ENCODE peak calls at places on chromosomes 6 and 20, in ten cellular contexts. One of them, this sample, is unnamed.

GRCh38 chr20:23541330-23541729 is 27.0 kb downstream of the CST9L start:
- DNase-seq in endothelial cell: no peak
- DNase-seq in stimulated activated CD4-positive, alpha-beta T cell treated with anti-CD3 and anti-CD28 coated beads, Interleukin-4, amount 100 ng/mL, for 48 hours: no peak
- DNase-seq in SHP77: no peak
- DNase-seq in GM13976: no peak
- DNase-seq in pancreas: no peak
- DNase-seq in stimulated activated naive CD8-positive, alpha-beta T cell treated with anti-CD3 and anti-CD28 coated beads, Interleukin-15, Interleukin-2, amounts not matched to agents 100 U/mL and 50 U/mL, for 24 hours: no peak
- DNase-seq in heart left ventricle: no peak
- DNase-seq in adipocyte: no peak
- DNase-seq in foreskin fibroblast: no peak
- DNase-seq in this sample: no peak

GRCh38 chr6:30155522-30156261 is 5.3 kb downstream of the TRIM10 start:
- DNase-seq in stimulated activated naive CD8-positive, alpha-beta T cell treated with anti-CD3 and anti-CD28 coated beads, Interleukin-15, Interleukin-2, amounts not matched to agents 100 U/mL and 50 U/mL, for 24 hours: no peak
- DNase-seq in foreskin fibroblast: no peak
- DNase-seq in pancreas: no peak
- DNase-seq in endothelial cell: no peak
- DNase-seq in SHP77: no peak
- DNase-seq in heart left ventricle: no peak
- DNase-seq in stimulated activated CD4-positive, alpha-beta T cell treated with anti-CD3 and anti-CD28 coated beads, Interleukin-4, amount 100 ng/mL, for 48 hours: no peak
- DNase-seq in adipocyte: no peak
- DNase-seq in GM13976: no peak
- DNase-seq in this sample: no peak

GRCh38 chr6:168156742-168157265 is 77.8 kb upstream of the FRMD1 start:
- DNase-seq in endothelial cell: no peak
- DNase-seq in stimulated activated CD4-positive, alpha-beta T cell treated with anti-CD3 and anti-CD28 coated beads, Interleukin-4, amount 100 ng/mL, for 48 hours: no peak
- DNase-seq in GM13976: no peak
- DNase-seq in stimulated activated naive CD8-positive, alpha-beta T cell treated with anti-CD3 and anti-CD28 coated beads, Interleukin-15, Interleukin-2, amounts not matched to agents 100 U/mL and 50 U/mL, for 24 hours: no peak
- DNase-seq in SHP77: no peak
- DNase-seq in foreskin fibroblast: no peak
- DNase-seq in heart left ventricle: no peak
- DNase-seq in pancreas: no peak
- DNase-seq in adipocyte: no peak
- DNase-seq in this sample: no peak

GRCh38 chr6:45422541-45423110 is 44.9 kb upstream of the SUPT3H start:
- DNase-seq in heart left ventricle: peak
- DNase-seq in foreskin fibroblast: peak
- DNase-seq in stimulated activated CD4-positive, alpha-beta T cell treated with anti-CD3 and anti-CD28 coated beads, Interleukin-4, amount 100 ng/mL, for 48 hours: peak
- DNase-seq in adipocyte: peak
- DNase-seq in GM13976: peak
- DNase-seq in SHP77: no peak
- DNase-seq in stimulated activated naive CD8-positive, alpha-beta T cell treated with anti-CD3 and anti-CD28 coated beads, Interleukin-15, Interleukin-2, amounts not matched to agents 100 U/mL and 50 U/mL, for 24 hours: peak
- DNase-seq in pancreas: peak
- DNase-seq in endothelial cell: peak
- DNase-seq in this sample: peak

GRCh38 chr6:52285174-52286068 is 879 bp upstream of the MCM3 start:
- DNase-seq in stimulated activated CD4-positive, alpha-beta T cell treated with anti-CD3 and anti-CD28 coated beads, Interleukin-4, amount 100 ng/mL, for 48 hours: no peak
- DNase-seq in heart left ventricle: no peak
- DNase-seq in adipocyte: peak
- DNase-seq in stimulated activated naive CD8-positive, alpha-beta T cell treated with anti-CD3 and anti-CD28 coated beads, Interleukin-15, Interleukin-2, amounts not matched to agents 100 U/mL and 50 U/mL, for 24 hours: no peak
- DNase-seq in foreskin fibroblast: peak
- DNase-seq in GM13976: no peak
- DNase-seq in endothelial cell: no peak
- DNase-seq in pancreas: no peak
- DNase-seq in SHP77: peak
- DNase-seq in this sample: no peak

GRCh38 chr20:57795347-57795697 is 85.5 kb upstream of the PMEPA1 start:
- DNase-seq in adipocyte: peak
- DNase-seq in stimulated activated naive CD8-positive, alpha-beta T cell treated with anti-CD3 and anti-CD28 coated beads, Interleukin-15, Interleukin-2, amounts not matched to agents 100 U/mL and 50 U/mL, for 24 hours: no peak
- DNase-seq in endothelial cell: no peak
- DNase-seq in SHP77: no peak
- DNase-seq in stimulated activated CD4-positive, alpha-beta T cell treated with anti-CD3 and anti-CD28 coated beads, Interleukin-4, amount 100 ng/mL, for 48 hours: no peak
- DNase-seq in GM13976: no peak
- DNase-seq in foreskin fibroblast: no peak
- DNase-seq in heart left ventricle: peak
- DNase-seq in pancreas: no peak
- DNase-seq in this sample: peak

GRCh38 chr20:49268600-49269365 is 9.1 kb downstream of the ZNFX1 start:
- DNase-seq in adipocyte: no peak
- DNase-seq in GM13976: no peak
- DNase-seq in stimulated activated CD4-positive, alpha-beta T cell treated with anti-CD3 and anti-CD28 coated beads, Interleukin-4, amount 100 ng/mL, for 48 hours: no peak
- DNase-seq in pancreas: no peak
- DNase-seq in stimulated activated naive CD8-positive, alpha-beta T cell treated with anti-CD3 and anti-CD28 coated beads, Interleukin-15, Interleukin-2, amounts not matched to agents 100 U/mL and 50 U/mL, for 24 hours: no peak
- DNase-seq in heart left ventricle: no peak
- DNase-seq in SHP77: no peak
- DNase-seq in foreskin fibroblast: peak
- DNase-seq in endothelial cell: no peak
- DNase-seq in this sample: no peak

GRCh38 chr6:33410711-33411631 is at the start of gene PHF1:
- DNase-seq in adipocyte: peak
- DNase-seq in pancreas: peak
- DNase-seq in SHP77: peak
- DNase-seq in foreskin fibroblast: peak
- DNase-seq in stimulated activated naive CD8-positive, alpha-beta T cell treated with anti-CD3 and anti-CD28 coated beads, Interleukin-15, Interleukin-2, amounts not matched to agents 100 U/mL and 50 U/mL, for 24 hours: no peak
- DNase-seq in heart left ventricle: no peak
- DNase-seq in stimulated activated CD4-positive, alpha-beta T cell treated with anti-CD3 and anti-CD28 coated beads, Interleukin-4, amount 100 ng/mL, for 48 hours: no peak
- DNase-seq in endothelial cell: peak
- DNase-seq in GM13976: peak
- DNase-seq in this sample: peak

GRCh38 chr6:37283786-37284185 is 25.8 kb upstream of the TMEM217 start:
- DNase-seq in pancreas: peak
- DNase-seq in endothelial cell: no peak
- DNase-seq in foreskin fibroblast: no peak
- DNase-seq in stimulated activated CD4-positive, alpha-beta T cell treated with anti-CD3 and anti-CD28 coated beads, Interleukin-4, amount 100 ng/mL, for 48 hours: no peak
- DNase-seq in heart left ventricle: peak
- DNase-seq in adipocyte: peak
- DNase-seq in GM13976: no peak
- DNase-seq in SHP77: no peak
- DNase-seq in stimulated activated naive CD8-positive, alpha-beta T cell treated with anti-CD3 and anti-CD28 coated beads, Interleukin-15, Interleukin-2, amounts not matched to agents 100 U/mL and 50 U/mL, for 24 hours: no peak
- DNase-seq in this sample: peak

GRCh38 chr6:17220511-17220910 is 60.6 kb upstream of the RBM24 start:
- DNase-seq in GM13976: no peak
- DNase-seq in heart left ventricle: no peak
- DNase-seq in endothelial cell: no peak
- DNase-seq in SHP77: no peak
- DNase-seq in stimulated activated CD4-positive, alpha-beta T cell treated with anti-CD3 and anti-CD28 coated beads, Interleukin-4, amount 100 ng/mL, for 48 hours: no peak
- DNase-seq in stimulated activated naive CD8-positive, alpha-beta T cell treated with anti-CD3 and anti-CD28 coated beads, Interleukin-15, Interleukin-2, amounts not matched to agents 100 U/mL and 50 U/mL, for 24 hours: no peak
- DNase-seq in foreskin fibroblast: no peak
- DNase-seq in pancreas: no peak
- DNase-seq in adipocyte: no peak
- DNase-seq in this sample: no peak

GRCh38 chr6:44256291-44257006 is 879 bp downstream of the SLC35B2 start:
- DNase-seq in stimulated activated CD4-positive, alpha-beta T cell treated with anti-CD3 and anti-CD28 coated beads, Interleukin-4, amount 100 ng/mL, for 48 hours: no peak
- DNase-seq in stimulated activated naive CD8-positive, alpha-beta T cell treated with anti-CD3 and anti-CD28 coated beads, Interleukin-15, Interleukin-2, amounts not matched to agents 100 U/mL and 50 U/mL, for 24 hours: peak
- DNase-seq in endothelial cell: no peak
- DNase-seq in pancreas: no peak
- DNase-seq in foreskin fibroblast: no peak
- DNase-seq in heart left ventricle: no peak
- DNase-seq in SHP77: no peak
- DNase-seq in GM13976: no peak
- DNase-seq in adipocyte: no peak
- DNase-seq in this sample: no peak

This sample was measured in AG20443.